ENCODE peak calls at places on chromosomes 2 and 18, in six cellular contexts. V is A549, L is astrocyte of the spinal cord, D is ACHN, U is H9, I is NCI-H460. Z is an unnamed sample.

GRCh38 chr2:197008229-197008628 is 81.7 kb upstream of the PGAP1 start:
- DNase-seq in V (no peak), L (no peak), D (no peak), U (no peak), I (peak; percentile 45), Z (no peak)

GRCh38 chr2:176074919-176075425 is 8.8 kb downstream of the EVX2 start:
- DNase-seq in V (no peak), L (no peak), D (no peak), U (no peak), I (no peak), Z (no peak)

GRCh38 chr18:36761186-36761698 is 67.6 kb downstream of the TPGS2 start:
- DNase-seq in V (no peak), L (no peak), D (no peak), U (no peak), I (no peak), Z (no peak)

GRCh38 chr2:239629936-239630617 is 229.3 kb upstream of the HDAC4 start:
- DNase-seq in V (no peak), L (no peak), D (no peak), U (no peak), I (no peak), Z (no peak)

GRCh38 chr18:4106407-4107033 is 348.6 kb downstream of the DLGAP1 start:
- DNase-seq in V (peak; percentile 3), L (peak; percentile 75), D (peak; percentile 55), U (peak; percentile 70), I (peak; percentile 62), Z (peak; percentile 90)

GRCh38 chr18:66439670-66440069 is 164.2 kb downstream of the CDH19 start:
- DNase-seq in V (no peak), L (no peak), D (no peak), U (no peak), I (no peak), Z (no peak)

GRCh38 chr18:33212363-33212762 is 228.2 kb downstream of the CCDC178 start:
- DNase-seq in V (no peak), L (no peak), D (no peak), U (no peak), I (no peak), Z (peak; percentile 46)

GRCh38 chr2:109644571-109645275 is 30.6 kb downstream of the SOWAHC start:
- DNase-seq in V (no peak), L (no peak), D (no peak), U (peak; percentile 45), I (no peak), Z (peak; percentile 93)

GRCh38 chr2:30239308-30240161 is 8.2 kb downstream of the LBH start:
- DNase-seq in V (peak; percentile 89), L (peak; percentile 52), D (peak; percentile 69), U (peak; percentile 84), I (peak; percentile 73), Z (peak; percentile 74)